ENCODE peak calls at places on chromosomes 4 and X, in four cellular contexts. U is T-helper 9 cell; O is effector memory CD4-positive, alpha-beta T cell; V is NCI-H1417. Y is an unnamed sample.

GRCh38 chrX:130091976-130092522 is 18.2 kb downstream of the ELF4 start:
- DNase-seq in U (peak; percentile 78), O (peak; percentile 83), V (no peak), Y (no peak)

GRCh38 chr4:27048350-27049100 is 187.9 kb downstream of the STIM2 start:
- DNase-seq in U (no peak), O (no peak), V (peak; percentile 89), Y (peak; percentile 5)

GRCh38 chr4:146202665-146203064 is 11.7 kb upstream of the REELD1 start:
- DNase-seq in U (no peak), O (no peak), V (peak; percentile 70), Y (no peak)

GRCh38 chr4:1976416-1977352 is 32.1 kb downstream of the NELFA start:
- DNase-seq in U (no peak), O (no peak), V (no peak), Y (no peak)

GRCh38 chrX:17187301-17187836 is 187.6 kb upstream of the NHS start:
- DNase-seq in U (no peak), O (no peak), V (no peak), Y (no peak)

GRCh38 chr4:22338806-22339205 is 177.1 kb downstream of the ADGRA3 start:
- DNase-seq in U (no peak), O (no peak), V (no peak), Y (no peak)

GRCh38 chr4:124432500-124432899 is 280.0 kb downstream of the ANKRD50 start:
- DNase-seq in U (no peak), O (no peak), V (no peak), Y (no peak)

GRCh38 chrX:68823413-68824151 is 5.2 kb upstream of the EFNB1 start:
- DNase-seq in U (no peak), O (no peak), V (no peak), Y (no peak)

GRCh38 chr4:23857353-23857752 is 32.5 kb downstream of the PPARGC1A start:
- DNase-seq in U (no peak), O (no peak), V (peak; percentile 13), Y (no peak)

GRCh38 chr4:1803523-1804423 is 10.7 kb downstream of the FGFR3 start:
- DNase-seq in U (no peak), O (no peak), V (no peak), Y (no peak)

GRCh38 chr4:123546123-123546654 is 149.6 kb downstream of the SPRY1 start:
- DNase-seq in U (no peak), O (no peak), V (peak; percentile 25), Y (no peak)

GRCh38 chr4:140943887-140944515 is 187.8 kb upstream of the TBC1D9 start:
- DNase-seq in U (no peak), O (no peak), V (no peak), Y (no peak)

GRCh38 chrX:58025979-58026378 is 115.7 kb upstream of the ZXDA start:
- DNase-seq in U (peak; percentile 13), O (peak; percentile 4), V (peak; percentile 71), Y (peak; percentile 22)

Y was measured in Panc1.